ENCODE peak calls at places on chromosomes 3 and 15, in four cellular contexts. M is EL; J is left colon; V is activated naive CD8-positive, alpha-beta T cell treated with anti-CD3 and anti-CD28 coated beads, Interleukin-2, amount 10 ng/mL, durations not matched to agents 7 days and 5 days. R is an unnamed sample.

GRCh38 chr3:111610612-111611054 is 15.5 kb upstream of the ZBED2 start:
- DNase-seq in M (no peak), J (no peak), V (no peak), R (no peak)

GRCh38 chr3:9169951-9170850 is 79.2 kb downstream of the SRGAP3 start:
- DNase-seq in M (no peak), J (no peak), V (no peak), R (no peak)

GRCh38 chr3:73291541-73291940 is 230.1 kb downstream of the EBLN2 start:
- DNase-seq in M (no peak), J (no peak), V (no peak), R (no peak)

GRCh38 chr3:40455328-40455727 is 1.8 kb upstream of the RPL14 start:
- DNase-seq in M (no peak), J (no peak), V (no peak), R (no peak)

GRCh38 chr3:124217542-124217941 is 225.6 kb upstream of the ROPN1 start:
- DNase-seq in M (peak; percentile 55), J (peak; percentile 70), V (peak; percentile 33), R (no peak)

GRCh38 chr3:177673105-177673804 is 476.0 kb upstream of the TBL1XR1 start:
- DNase-seq in M (peak; percentile 64), J (no peak), V (no peak), R (no peak)

GRCh38 chr3:149850787-149851582 is 38.0 kb downstream of the RNF13 start:
- DNase-seq in M (no peak), J (no peak), V (no peak), R (no peak)

GRCh38 chr15:77859491-77860060 is 217.9 kb downstream of the TBC1D2B start:
- DNase-seq in M (no peak), J (peak; percentile 84), V (no peak), R (no peak)

R was measured in central memory CD4-positive, alpha-beta T cell.